ENCODE peak calls at places on chromosomes 7 and 10, in nine cellular contexts. One of them, this sample, is unnamed.

GRCh38 chr10:43352951-43353350 is 18.5 kb upstream of the FXYD4 start:
- DNase-seq in GM12891: no peak
- DNase-seq in breast epithelium: no peak
- DNase-seq in GM12878: no peak
- DNase-seq in lower leg skin: no peak
- DNase-seq in spleen: peak
- DNase-seq in Peyer's patch: no peak
- DNase-seq in body of pancreas: no peak
- DNase-seq in transverse colon: no peak
- DNase-seq in this sample: no peak

GRCh38 chr7:136874393-136875032 is 6.1 kb downstream of the CHRM2 start:
- DNase-seq in GM12891: no peak
- DNase-seq in breast epithelium: no peak
- DNase-seq in GM12878: no peak
- DNase-seq in lower leg skin: no peak
- DNase-seq in spleen: no peak
- DNase-seq in Peyer's patch: no peak
- DNase-seq in body of pancreas: no peak
- DNase-seq in transverse colon: no peak
- DNase-seq in this sample: no peak

GRCh38 chr10:1543596-1543995 is 193.7 kb downstream of the ADARB2 start:
- DNase-seq in GM12891: no peak
- DNase-seq in breast epithelium: peak
- DNase-seq in GM12878: no peak
- DNase-seq in lower leg skin: no peak
- DNase-seq in spleen: peak
- DNase-seq in Peyer's patch: peak
- DNase-seq in body of pancreas: no peak
- DNase-seq in transverse colon: no peak
- DNase-seq in this sample: no peak

GRCh38 chr7:146788008-146788407 is 671.4 kb downstream of the CNTNAP2 start:
- DNase-seq in GM12891: no peak
- DNase-seq in breast epithelium: no peak
- DNase-seq in GM12878: no peak
- DNase-seq in lower leg skin: no peak
- DNase-seq in spleen: no peak
- DNase-seq in Peyer's patch: no peak
- DNase-seq in body of pancreas: no peak
- DNase-seq in transverse colon: no peak
- DNase-seq in this sample: no peak

GRCh38 chr10:33803248-33803647 is 468.8 kb upstream of the NRP1 start:
- DNase-seq in GM12891: no peak
- DNase-seq in breast epithelium: no peak
- DNase-seq in GM12878: no peak
- DNase-seq in lower leg skin: no peak
- DNase-seq in spleen: no peak
- DNase-seq in Peyer's patch: no peak
- DNase-seq in body of pancreas: no peak
- DNase-seq in transverse colon: no peak
- DNase-seq in this sample: no peak

GRCh38 chr7:45680776-45681175 is 106.6 kb downstream of the ADCY1 start:
- DNase-seq in GM12891: no peak
- DNase-seq in breast epithelium: peak
- DNase-seq in GM12878: no peak
- DNase-seq in lower leg skin: no peak
- DNase-seq in spleen: peak
- DNase-seq in Peyer's patch: peak
- DNase-seq in body of pancreas: no peak
- DNase-seq in transverse colon: no peak
- DNase-seq in this sample: no peak

GRCh38 chr7:135801045-135801693 is 52.6 kb upstream of the FAM180A start:
- DNase-seq in GM12891: peak
- DNase-seq in breast epithelium: no peak
- DNase-seq in GM12878: peak
- DNase-seq in lower leg skin: no peak
- DNase-seq in spleen: no peak
- DNase-seq in Peyer's patch: no peak
- DNase-seq in body of pancreas: peak
- DNase-seq in transverse colon: no peak
- DNase-seq in this sample: peak

GRCh38 chr10:30072068-30072467 is 12.7 kb upstream of the JCAD start:
- DNase-seq in GM12891: no peak
- DNase-seq in breast epithelium: no peak
- DNase-seq in GM12878: no peak
- DNase-seq in lower leg skin: no peak
- DNase-seq in spleen: no peak
- DNase-seq in Peyer's patch: no peak
- DNase-seq in body of pancreas: no peak
- DNase-seq in transverse colon: no peak
- DNase-seq in this sample: no peak

GRCh38 chr10:77732213-77733003 is 94.8 kb upstream of the KCNMA1 start:
- DNase-seq in GM12891: no peak
- DNase-seq in breast epithelium: no peak
- DNase-seq in GM12878: no peak
- DNase-seq in lower leg skin: no peak
- DNase-seq in spleen: no peak
- DNase-seq in Peyer's patch: no peak
- DNase-seq in body of pancreas: no peak
- DNase-seq in transverse colon: no peak
- DNase-seq in this sample: no peak

GRCh38 chr10:77045046-77045445 is 592.6 kb downstream of the KCNMA1 start:
- DNase-seq in GM12891: no peak
- DNase-seq in breast epithelium: no peak
- DNase-seq in GM12878: no peak
- DNase-seq in lower leg skin: no peak
- DNase-seq in spleen: no peak
- DNase-seq in Peyer's patch: no peak
- DNase-seq in body of pancreas: no peak
- DNase-seq in transverse colon: no peak
- DNase-seq in this sample: no peak

DNA sequence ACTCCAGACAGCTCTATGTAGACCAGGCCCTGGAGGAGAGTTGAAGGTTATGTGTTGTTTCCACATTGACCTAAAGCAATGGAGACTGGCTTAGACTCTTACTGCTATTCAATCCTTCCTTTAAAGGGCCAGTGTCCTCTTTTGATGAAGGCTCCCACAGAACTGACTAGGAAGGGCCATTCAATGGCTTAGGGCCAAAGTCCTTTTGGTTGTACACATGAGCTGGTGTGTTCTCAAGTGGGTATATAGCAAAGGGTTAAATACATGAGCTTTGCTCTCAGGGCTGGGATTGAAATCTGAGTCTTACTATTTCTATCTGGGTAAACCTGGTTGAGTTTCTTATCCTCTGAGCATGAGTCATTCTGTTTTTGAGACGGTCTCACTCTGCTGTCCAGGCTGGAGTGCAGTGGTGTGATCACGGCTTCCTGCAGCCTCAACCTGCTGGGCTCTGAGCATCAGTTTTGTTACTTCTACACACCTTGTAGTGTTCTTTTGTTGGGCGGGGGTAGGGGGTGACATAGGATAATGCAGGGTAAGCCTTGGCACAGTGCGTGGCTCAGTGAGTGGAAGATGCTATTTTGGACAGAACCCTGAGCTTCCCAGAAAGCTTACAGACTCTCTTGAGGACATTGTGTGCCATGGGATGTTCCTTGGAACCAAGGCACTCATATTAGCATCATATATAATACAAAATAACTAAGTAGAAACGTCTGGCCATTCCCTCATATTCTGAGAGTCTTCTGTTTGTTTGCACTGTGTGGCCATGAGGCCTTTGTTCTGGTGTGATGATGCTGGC is 90.1 kb downstream of the ABCC2 start:
- DNase-seq in GM12891: no peak
- DNase-seq in breast epithelium: no peak
- DNase-seq in GM12878: no peak
- DNase-seq in lower leg skin: no peak
- DNase-seq in spleen: no peak
- DNase-seq in Peyer's patch: no peak
- DNase-seq in body of pancreas: no peak
- DNase-seq in transverse colon: no peak
- DNase-seq in this sample: no peak
- TF ChIP-seq POLR2A in GM12891: no peak
- TF ChIP-seq POLR2A in breast epithelium: no peak
- TF ChIP-seq POLR2A in GM12878: no peak
- TF ChIP-seq POLR2A in lower leg skin: no peak
- TF ChIP-seq POLR2A in spleen: no peak
- TF ChIP-seq POLR2A in Peyer's patch: no peak
- TF ChIP-seq POLR2A in body of pancreas: no peak
- TF ChIP-seq POLR2A in transverse colon: no peak
- TF ChIP-seq POLR2A in this sample: no peak

GRCh38 chr7:157271991-157272324 is 64.8 kb upstream of the DNAJB6 start:
- DNase-seq in GM12891: no peak
- DNase-seq in breast epithelium: peak
- DNase-seq in GM12878: no peak
- DNase-seq in lower leg skin: peak
- DNase-seq in spleen: peak
- DNase-seq in Peyer's patch: peak
- DNase-seq in body of pancreas: peak
- DNase-seq in transverse colon: peak
- DNase-seq in this sample: no peak
- TF ChIP-seq POLR2A in GM12891: no peak
- TF ChIP-seq POLR2A in breast epithelium: no peak
- TF ChIP-seq POLR2A in GM12878: no peak
- TF ChIP-seq POLR2A in lower leg skin: no peak
- TF ChIP-seq POLR2A in spleen: no peak
- TF ChIP-seq POLR2A in Peyer's patch: no peak
- TF ChIP-seq POLR2A in body of pancreas: peak
- TF ChIP-seq POLR2A in transverse colon: no peak
- TF ChIP-seq POLR2A in this sample: no peak

GRCh38 chr7:139743967-139744767 is 33.6 kb downstream of the HIPK2 start:
- DNase-seq in GM12891: no peak
- DNase-seq in breast epithelium: no peak
- DNase-seq in GM12878: no peak
- DNase-seq in lower leg skin: no peak
- DNase-seq in spleen: no peak
- DNase-seq in Peyer's patch: no peak
- DNase-seq in body of pancreas: no peak
- DNase-seq in transverse colon: no peak
- DNase-seq in this sample: no peak

GRCh38 chr7:139744768-139745250 is 33.0 kb downstream of the HIPK2 start:
- DNase-seq in GM12891: no peak
- DNase-seq in breast epithelium: no peak
- DNase-seq in GM12878: no peak
- DNase-seq in lower leg skin: no peak
- DNase-seq in spleen: no peak
- DNase-seq in Peyer's patch: no peak
- DNase-seq in body of pancreas: no peak
- DNase-seq in transverse colon: no peak
- DNase-seq in this sample: no peak

GRCh38 chr7:139745330-139746143 is 32.3 kb downstream of the HIPK2 start:
- DNase-seq in GM12891: no peak
- DNase-seq in breast epithelium: no peak
- DNase-seq in GM12878: no peak
- DNase-seq in lower leg skin: no peak
- DNase-seq in spleen: no peak
- DNase-seq in Peyer's patch: no peak
- DNase-seq in body of pancreas: no peak
- DNase-seq in transverse colon: no peak
- DNase-seq in this sample: no peak

GRCh38 chr7:139741813-139742344 is 35.9 kb downstream of the HIPK2 start:
- DNase-seq in GM12891: no peak
- DNase-seq in breast epithelium: no peak
- DNase-seq in GM12878: no peak
- DNase-seq in lower leg skin: no peak
- DNase-seq in spleen: no peak
- DNase-seq in Peyer's patch: no peak
- DNase-seq in body of pancreas: no peak
- DNase-seq in transverse colon: no peak
- DNase-seq in this sample: no peak

GRCh38 chr7:139743267-139743966 is 34.4 kb downstream of the HIPK2 start:
- DNase-seq in GM12891: no peak
- DNase-seq in breast epithelium: no peak
- DNase-seq in GM12878: no peak
- DNase-seq in lower leg skin: no peak
- DNase-seq in spleen: no peak
- DNase-seq in Peyer's patch: no peak
- DNase-seq in body of pancreas: no peak
- DNase-seq in transverse colon: no peak
- DNase-seq in this sample: no peak
- TF ChIP-seq POLR2A in GM12891: no peak
- TF ChIP-seq POLR2A in breast epithelium: no peak
- TF ChIP-seq POLR2A in GM12878: no peak
- TF ChIP-seq POLR2A in lower leg skin: no peak
- TF ChIP-seq POLR2A in spleen: no peak
- TF ChIP-seq POLR2A in Peyer's patch: no peak
- TF ChIP-seq POLR2A in body of pancreas: no peak
- TF ChIP-seq POLR2A in transverse colon: no peak
- TF ChIP-seq POLR2A in this sample: no peak

GRCh38 chr7:17412883-17413282 is 114.4 kb downstream of the AHR start:
- DNase-seq in GM12891: no peak
- DNase-seq in breast epithelium: no peak
- DNase-seq in GM12878: no peak
- DNase-seq in lower leg skin: no peak
- DNase-seq in spleen: no peak
- DNase-seq in Peyer's patch: no peak
- DNase-seq in body of pancreas: no peak
- DNase-seq in transverse colon: no peak
- DNase-seq in this sample: no peak
- TF ChIP-seq POLR2A in GM12891: no peak
- TF ChIP-seq POLR2A in breast epithelium: no peak
- TF ChIP-seq POLR2A in GM12878: no peak
- TF ChIP-seq POLR2A in lower leg skin: no peak
- TF ChIP-seq POLR2A in spleen: no peak
- TF ChIP-seq POLR2A in Peyer's patch: no peak
- TF ChIP-seq POLR2A in body of pancreas: no peak
- TF ChIP-seq POLR2A in transverse colon: no peak
- TF ChIP-seq POLR2A in this sample: no peak

GRCh38 chr10:17216217-17216900 is 11.7 kb upstream of the VIM start:
- DNase-seq in GM12891: no peak
- DNase-seq in breast epithelium: no peak
- DNase-seq in GM12878: peak
- DNase-seq in lower leg skin: no peak
- DNase-seq in spleen: no peak
- DNase-seq in Peyer's patch: no peak
- DNase-seq in body of pancreas: peak
- DNase-seq in transverse colon: no peak
- DNase-seq in this sample: no peak
- TF ChIP-seq POLR2A in GM12891: no peak
- TF ChIP-seq POLR2A in breast epithelium: no peak
- TF ChIP-seq POLR2A in GM12878: no peak
- TF ChIP-seq POLR2A in lower leg skin: no peak
- TF ChIP-seq POLR2A in spleen: no peak
- TF ChIP-seq POLR2A in Peyer's patch: no peak
- TF ChIP-seq POLR2A in body of pancreas: no peak
- TF ChIP-seq POLR2A in transverse colon: no peak
- TF ChIP-seq POLR2A in this sample: no peak

GRCh38 chr10:95561200-95562177 is at the start of gene SORBS1:
- DNase-seq in GM12891: peak
- DNase-seq in breast epithelium: peak
- DNase-seq in GM12878: peak
- DNase-seq in lower leg skin: peak
- DNase-seq in spleen: peak
- DNase-seq in Peyer's patch: peak
- DNase-seq in body of pancreas: peak
- DNase-seq in transverse colon: peak
- DNase-seq in this sample: peak
- TF ChIP-seq POLR2A in GM12891: no peak
- TF ChIP-seq POLR2A in breast epithelium: no peak
- TF ChIP-seq POLR2A in GM12878: peak
- TF ChIP-seq POLR2A in lower leg skin: peak
- TF ChIP-seq POLR2A in spleen: no peak
- TF ChIP-seq POLR2A in Peyer's patch: peak
- TF ChIP-seq POLR2A in body of pancreas: peak
- TF ChIP-seq POLR2A in transverse colon: peak
- TF ChIP-seq POLR2A in this sample: peak